ENCODE peak calls at places on chromosomes 7 and 10, in eight cellular contexts. L, C, F, W, P, N, K and Q are unnamed samples.

GRCh38 chr10:101071266-101071884 is 9.6 kb downstream of the KAZALD1 start:
- DNase-seq in L (no peak), C (no peak), F (no peak), W (no peak), P (peak), N (no peak), K (no peak), Q (no peak)

GRCh38 chr10:30630571-30630970 is 1.0 kb upstream of the LYZL2 start:
- DNase-seq in L (no peak), C (no peak), F (no peak), W (no peak), P (peak), N (no peak), K (no peak), Q (peak)

GRCh38 chr7:143345428-143345900 is 17.0 kb downstream of the FAM131B start:
- DNase-seq in L (no peak), C (no peak), F (no peak), W (no peak), P (peak), N (peak), K (peak), Q (no peak)

GRCh38 chr7:130319541-130319940 is 25.1 kb upstream of the CPA5 start:
- DNase-seq in L (no peak), C (no peak), F (no peak), W (no peak), P (no peak), N (no peak), K (no peak), Q (no peak)

GRCh38 chr7:128868624-128869137 is 6.0 kb downstream of the ATP6V1F start:
- DNase-seq in L (no peak), C (no peak), F (no peak), W (no peak), P (no peak), N (no peak), K (no peak), Q (no peak)

GRCh38 chr7:146216371-146217041 is 99.9 kb downstream of the CNTNAP2 start:
- DNase-seq in L (no peak), C (no peak), F (no peak), W (no peak), P (no peak), N (no peak), K (no peak), Q (no peak)

GRCh38 chr7:135508853-135509588 is 881 bp downstream of the CNOT4 start:
- DNase-seq in L (no peak), C (no peak), F (peak), W (no peak), P (peak), N (no peak), K (peak), Q (no peak)

GRCh38 chr10:64733980-64734379 is 1212.8 kb downstream of the REEP3 start:
- DNase-seq in L (no peak), C (no peak), F (peak), W (no peak), P (peak), N (no peak), K (peak), Q (no peak)

GRCh38 chr10:81995254-81995653 is 120.3 kb downstream of the NRG3 start:
- DNase-seq in L (no peak), C (no peak), F (no peak), W (no peak), P (no peak), N (no peak), K (no peak), Q (no peak)

GRCh38 chr10:79046326-79046725 is 22.4 kb upstream of the ZMIZ1 start:
- DNase-seq in L (no peak), C (no peak), F (no peak), W (no peak), P (no peak), N (no peak), K (no peak), Q (no peak)

GRCh38 chr10:72831696-72832355 is 61.7 kb upstream of the OIT3 start:
- DNase-seq in L (no peak), C (no peak), F (no peak), W (no peak), P (peak), N (no peak), K (no peak), Q (peak)

GRCh38 chr7:106424476-106425016 is 139.8 kb upstream of the NAMPT start:
- DNase-seq in L (no peak), C (no peak), F (no peak), W (no peak), P (no peak), N (no peak), K (no peak), Q (no peak)

GRCh38 chr10:62352356-62352963 is 21.7 kb upstream of the ZNF365 start:
- DNase-seq in L (no peak), C (no peak), F (no peak), W (no peak), P (peak), N (no peak), K (no peak), Q (peak)

GRCh38 chr7:131034166-131034881 is 293.4 kb upstream of the MKLN1 start:
- DNase-seq in L (no peak), C (no peak), F (no peak), W (no peak), P (peak), N (no peak), K (peak), Q (peak)

GRCh38 chr7:14825909-14826308 is 76.6 kb downstream of the DGKB start:
- DNase-seq in L (no peak), C (no peak), F (no peak), W (no peak), P (no peak), N (no peak), K (no peak), Q (no peak)

GRCh38 chr7:1992554-1992953 is 240.2 kb downstream of the MAD1L1 start:
- DNase-seq in L (no peak), C (no peak), F (no peak), W (no peak), P (no peak), N (peak), K (no peak), Q (no peak)

GRCh38 chr7:38211940-38212339 is 33.9 kb downstream of the STARD3NL start:
- DNase-seq in L (no peak), C (no peak), F (no peak), W (no peak), P (peak), N (no peak), K (no peak), Q (peak)

GRCh38 chr10:132158810-132159209 is 27.9 kb upstream of the DPYSL4 start:
- DNase-seq in L (no peak), C (no peak), F (no peak), W (no peak), P (no peak), N (no peak), K (no peak), Q (no peak)

GRCh38 chr10:69406302-69406811 is 10.4 kb downstream of the TACR2 start:
- DNase-seq in L (no peak), C (no peak), F (no peak), W (no peak), P (peak), N (peak), K (peak), Q (no peak)

GRCh38 chr10:63133056-63133786 is at the start of gene NRBF2:
- DNase-seq in L (peak), C (peak), F (peak), W (peak), P (peak), N (peak), K (peak), Q (peak)

GRCh38 chr10:9547921-9548904 is 1469.5 kb upstream of the CELF2 start:
- DNase-seq in L (no peak), C (no peak), F (no peak), W (no peak), P (no peak), N (no peak), K (no peak), Q (no peak)

GRCh38 chr7:5692845-5693278 is 88.6 kb downstream of the RNF216 start:
- DNase-seq in L (no peak), C (no peak), F (peak), W (no peak), P (peak), N (no peak), K (no peak), Q (peak)

GRCh38 chr10:90560331-90560730 is 297.5 kb downstream of the HTR7 start:
- DNase-seq in L (no peak), C (no peak), F (no peak), W (no peak), P (no peak), N (no peak), K (no peak), Q (no peak)

GRCh38 chr7:70134029-70134445 is 535.8 kb downstream of the AUTS2 start:
- DNase-seq in L (no peak), C (no peak), F (no peak), W (no peak), P (no peak), N (no peak), K (peak), Q (peak)

GRCh38 chr7:108234281-108234680 is 104.1 kb upstream of the LAMB4 start:
- DNase-seq in L (no peak), C (no peak), F (no peak), W (no peak), P (peak), N (no peak), K (no peak), Q (peak)

GRCh38 chr7:93890041-93890463 is 501 bp downstream of the TFPI2 start:
- DNase-seq in L (no peak), C (peak), F (peak), W (no peak), P (peak), N (peak), K (peak), Q (peak)

GRCh38 chr7:92834661-92835139 is 1.7 kb downstream of the CDK6 start:
- DNase-seq in L (no peak), C (peak), F (peak), W (peak), P (no peak), N (peak), K (no peak), Q (no peak)

GRCh38 chr10:118754132-118754555 is 626 bp downstream of the CACUL1 start:
- DNase-seq in L (no peak), C (peak), F (peak), W (peak), P (peak), N (peak), K (peak), Q (peak)

GRCh38 chr7:118995395-118995794 is 770.9 kb downstream of the ANKRD7 start:
- DNase-seq in L (no peak), C (no peak), F (no peak), W (no peak), P (no peak), N (no peak), K (no peak), Q (no peak)

GRCh38 chr7:113890326-113891030 is 28.3 kb downstream of the PPP1R3A start:
- DNase-seq in L (no peak), C (no peak), F (no peak), W (no peak), P (peak), N (no peak), K (no peak), Q (no peak)

GRCh38 chr7:549103-549890 is 29.7 kb upstream of the PDGFA start:
- DNase-seq in L (no peak), C (no peak), F (no peak), W (no peak), P (no peak), N (peak), K (no peak), Q (no peak)

GRCh38 chr7:11950281-11950680 is 118.3 kb upstream of the THSD7A start:
- DNase-seq in L (no peak), C (no peak), F (no peak), W (no peak), P (no peak), N (no peak), K (no peak), Q (no peak)

GRCh38 chr10:3484306-3485187 is 300.5 kb downstream of the KLF6 start:
- DNase-seq in L (no peak), C (no peak), F (no peak), W (no peak), P (peak), N (no peak), K (peak), Q (peak)

GRCh38 chr10:78188459-78188858 is 154.8 kb downstream of the RPS24 start:
- DNase-seq in L (no peak), C (no peak), F (no peak), W (no peak), P (peak), N (no peak), K (no peak), Q (no peak)

GRCh38 chr10:131003455-131003854 is 308.1 kb downstream of the TCERG1L start:
- DNase-seq in L (no peak), C (no peak), F (no peak), W (no peak), P (no peak), N (no peak), K (no peak), Q (no peak)

GRCh38 chr7:95843286-95843685 is 70.9 kb downstream of the DYNC1I1 start:
- DNase-seq in L (no peak), C (no peak), F (no peak), W (no peak), P (peak), N (no peak), K (no peak), Q (peak)
- TF ChIP-seq CTCF in L (no peak), C (no peak), F (no peak), W (peak), P (peak), N (no peak), K (peak), Q (peak)

GRCh38 chr10:107163904-107164861 is at the start of gene SORCS1:
- DNase-seq in L (no peak), C (peak), F (no peak), W (peak), P (no peak), N (peak), K (peak), Q (no peak)
- TF ChIP-seq CTCF in L (no peak), C (no peak), F (no peak), W (peak), P (no peak), N (no peak), K (no peak), Q (no peak)

DNA sequence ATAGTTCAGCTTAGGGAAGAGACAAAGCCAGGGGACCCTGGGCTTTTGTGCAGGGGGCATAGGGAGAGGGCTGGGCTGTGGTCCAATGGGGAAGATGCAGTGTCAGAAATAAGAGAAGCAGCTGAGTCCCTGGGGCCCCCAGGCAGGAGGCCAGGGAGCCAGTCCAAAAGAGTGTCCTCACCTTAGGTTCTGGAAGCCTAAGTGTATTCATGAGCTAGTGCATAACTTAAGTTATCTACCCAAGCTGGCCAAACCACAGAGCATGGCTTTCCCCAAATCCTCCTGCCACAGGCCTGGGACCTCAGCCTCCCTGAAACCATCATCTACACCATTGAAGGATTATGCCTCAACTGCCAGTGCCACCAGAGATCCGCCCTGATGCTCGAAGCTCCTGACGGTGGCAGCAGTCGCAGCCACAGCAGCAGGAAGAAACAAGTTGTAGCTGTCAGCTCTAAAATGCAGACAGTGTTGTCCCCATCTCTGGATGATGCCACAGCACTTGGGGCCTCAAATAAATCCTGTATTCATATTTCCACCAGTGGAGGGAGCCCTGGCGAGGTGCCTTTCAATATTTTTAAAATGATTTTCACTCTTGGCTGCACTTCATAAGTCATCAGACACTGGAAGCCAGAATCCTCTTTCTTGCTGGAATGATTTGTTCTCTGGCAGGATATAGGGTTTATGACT is 574.6 kb downstream of the GRID1 start:
- DNase-seq in L (no peak), C (no peak), F (no peak), W (no peak), P (peak), N (no peak), K (peak), Q (peak)
- TF ChIP-seq CTCF in L (no peak), C (peak), F (no peak), W (peak), P (peak), N (peak), K (peak), Q (peak)

GRCh38 chr7:141071260-141071854 is 2.5 kb upstream of the TMEM178B start:
- DNase-seq in L (no peak), C (peak), F (peak), W (no peak), P (no peak), N (peak), K (peak), Q (no peak)
- TF ChIP-seq CTCF in L (no peak), C (peak), F (peak), W (peak), P (no peak), N (no peak), K (peak), Q (no peak)

DNA sequence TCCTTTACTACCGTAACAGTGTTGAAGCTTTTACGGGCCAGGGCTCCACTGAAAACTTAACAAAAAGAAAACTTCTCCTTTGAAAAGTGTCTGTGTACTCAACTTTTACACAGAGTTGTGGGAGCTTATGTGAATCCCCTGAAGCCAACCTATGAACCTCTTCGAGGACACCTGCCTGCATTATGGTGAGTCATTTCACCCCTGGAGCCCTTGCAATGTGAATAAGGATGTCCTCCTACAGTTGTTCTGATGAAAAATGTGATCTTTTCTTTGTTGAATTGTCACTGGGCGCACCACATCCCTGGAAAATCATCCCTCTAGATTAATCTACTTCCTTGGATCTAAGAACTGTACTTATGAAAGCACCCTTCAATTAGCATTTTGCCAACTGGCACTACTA is 93.2 kb downstream of the SORCS1 start:
- DNase-seq in L (no peak), C (no peak), F (no peak), W (no peak), P (no peak), N (no peak), K (no peak), Q (no peak)
- TF ChIP-seq CTCF in L (no peak), C (no peak), F (no peak), W (no peak), P (no peak), N (no peak), K (no peak), Q (no peak)